ENCODE peak calls at places on chromosomes 3 and 15, in four cellular contexts. T is H1, O is HepG2, F is GM12878. V is an unnamed sample.

GRCh38 chr3:70247955-70248354 is 64.5 kb downstream of the MDFIC2 start:
- DNase-seq in F (no peak), T (no peak), O (no peak), V (no peak)

GRCh38 chr15:95556866-95557225 is 773.7 kb upstream of the NR2F2 start:
- DNase-seq in O (no peak), F (no peak), T (no peak), V (peak; percentile 63)

GRCh38 chr15:52261498-52262242 is 33.9 kb downstream of the MYO5C start:
- DNase-seq in F (peak; percentile 86), T (peak; percentile 70), O (no peak), V (peak; percentile 55)

GRCh38 chr3:182671942-182672341 is 121.4 kb upstream of the ATP11B start:
- DNase-seq in F (no peak), T (no peak), O (no peak), V (no peak)

GRCh38 chr3:127174715-127175140 is 18.2 kb upstream of the PRR23E start:
- DNase-seq in F (no peak), O (no peak), T (no peak), V (no peak)

GRCh38 chr3:105982207-105982606 is 113.4 kb upstream of the CBLB start:
- DNase-seq in O (no peak), F (no peak), T (no peak), V (no peak)

GRCh38 chr3:65847947-65848346 is 190.8 kb downstream of the MAGI1 start:
- DNase-seq in O (no peak), T (no peak), F (no peak), V (no peak)

GRCh38 chr3:39343076-39343717 is 13.7 kb downstream of the CCR8 start:
- DNase-seq in T (no peak), F (no peak), O (no peak), V (no peak)

GRCh38 chr15:52020253-52021085 is 1.4 kb downstream of the MAPK6 start:
- DNase-seq in F (no peak), T (no peak), O (no peak), V (no peak)

GRCh38 chr15:76057332-76058000 is 2.3 kb upstream of the TMEM266 start:
- DNase-seq in T (no peak), F (no peak), O (peak; percentile 15), V (peak; percentile 31)

GRCh38 chr15:78422571-78423340 is 15.3 kb upstream of the IREB2 start:
- DNase-seq in T (peak; percentile 78), F (no peak), O (peak; percentile 70), V (peak; percentile 81)

GRCh38 chr3:162492446-162493081 is 996.0 kb downstream of the OTOL1 start:
- DNase-seq in F (no peak), O (no peak), T (no peak), V (no peak)

GRCh38 chr15:100918690-100919480 is at the start of gene LRRK1:
- DNase-seq in T (peak; percentile 66), F (no peak), O (no peak), V (no peak)
- TF ChIP-seq SUZ12 in T (peak; percentile 96), F (no peak), O (no peak), V (no peak)

DNA sequence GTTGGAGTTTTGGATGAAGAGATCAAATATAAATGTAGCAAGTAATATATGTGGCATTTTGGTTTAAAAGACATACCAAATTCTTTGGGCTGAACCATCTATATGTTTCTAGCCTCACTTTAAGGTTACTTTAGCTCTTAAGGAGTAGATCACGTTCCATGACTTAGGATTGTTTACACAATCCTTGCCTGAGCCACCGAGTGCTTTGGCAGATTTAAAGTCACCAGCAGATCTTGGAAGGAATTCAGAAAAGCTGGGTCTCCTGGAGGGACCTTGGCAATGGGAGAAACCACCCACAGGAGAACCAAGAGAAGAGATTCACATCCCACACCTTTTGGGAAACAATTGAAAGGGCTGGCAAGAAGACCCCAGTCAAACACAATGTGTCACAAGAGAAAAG is 54.5 kb downstream of the TM4SF18 start:
- DNase-seq in T (no peak), O (no peak), F (no peak), V (no peak)
- TF ChIP-seq SP1 in T (no peak), O (no peak), F (no peak), V (no peak)

GRCh38 chr15:90104551-90104950 is 2.3 kb upstream of the IDH2 start:
- DNase-seq in O (no peak), F (no peak), T (no peak), V (no peak)

GRCh38 chr15:90105521-90105920 is 3.3 kb upstream of the IDH2 start:
- DNase-seq in F (no peak), O (no peak), T (no peak), V (no peak)

GRCh38 chr15:90101969-90102890 is at the start of gene IDH2:
- DNase-seq in O (peak; percentile 48), F (no peak), T (peak; percentile 88), V (peak; percentile 96)

GRCh38 chr15:90101130-90101968 is 919 bp downstream of the IDH2 start:
- DNase-seq in F (no peak), T (no peak), O (no peak), V (no peak)

DNA sequence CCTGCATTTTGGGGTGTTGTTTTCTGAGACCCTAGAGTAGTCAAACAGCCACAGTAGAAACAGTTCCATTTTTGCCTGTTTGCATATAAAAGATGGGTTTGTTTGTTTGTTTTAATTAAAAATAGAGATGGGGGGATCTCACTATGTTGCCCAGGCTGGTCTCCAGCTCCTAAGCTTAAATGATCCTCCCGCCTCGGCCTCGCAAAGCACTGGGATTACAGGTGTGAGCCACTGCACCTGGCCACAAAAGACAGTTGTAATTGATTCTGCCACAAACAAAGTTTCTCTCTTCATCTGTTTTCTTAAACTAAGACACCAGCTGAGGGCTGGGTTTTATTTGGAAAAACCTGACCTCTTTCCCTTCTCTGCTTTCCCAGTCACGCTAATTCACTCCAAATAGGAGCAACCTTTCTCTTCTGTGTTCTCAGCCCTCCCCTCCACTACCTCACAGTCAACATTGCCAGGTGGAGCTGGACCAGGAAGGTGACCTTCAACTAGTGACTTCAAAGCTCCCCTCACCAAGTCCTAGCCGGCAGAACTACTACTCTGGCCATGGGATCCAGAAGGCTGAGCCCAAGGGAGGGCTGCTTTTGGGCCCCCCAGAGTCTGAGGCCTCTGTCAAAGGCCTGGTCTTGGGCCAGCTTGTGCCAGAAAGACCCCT is 1.5 kb upstream of the IDH2 start:
- DNase-seq in T (no peak), F (no peak), O (peak; percentile 60), V (no peak)
- TF ChIP-seq SUZ12 in T (no peak), F (no peak), O (no peak), V (no peak)

GRCh38 chr15:90063733-90064247 is 38.5 kb downstream of the IDH2 start:
- DNase-seq in T (no peak), O (no peak), F (no peak), V (no peak)
- TF ChIP-seq SP1 in T (no peak), O (no peak), F (no peak), V (no peak)

GRCh38 chr3:14231998-14232501 is 53.4 kb downstream of the LSM3 start:
- DNase-seq in O (no peak), T (no peak), F (no peak), V (no peak)

GRCh38 chr3:14237431-14237830 is 58.8 kb downstream of the LSM3 start:
- DNase-seq in T (no peak), O (no peak), F (no peak), V (no peak)

GRCh38 chr3:14235003-14235876 is 56.6 kb downstream of the LSM3 start:
- DNase-seq in T (no peak), F (no peak), O (no peak), V (no peak)

GRCh38 chr3:14235896-14236295 is 57.3 kb downstream of the LSM3 start:
- DNase-seq in T (no peak), O (no peak), F (no peak), V (no peak)

GRCh38 chr3:14234197-14235002 is 55.8 kb downstream of the LSM3 start:
- DNase-seq in O (peak; percentile 16), F (no peak), T (no peak), V (no peak)
- TF ChIP-seq SUZ12 in O (no peak), F (no peak), T (no peak), V (no peak)

GRCh38 chr3:172077197-172077734 is 37.9 kb downstream of the FNDC3B start:
- DNase-seq in T (no peak), F (no peak), O (no peak), V (no peak)
- TF ChIP-seq SP1 in T (no peak), F (no peak), O (no peak), V (no peak)

GRCh38 chr15:39624806-39625205 is 43.9 kb downstream of the THBS1 start:
- DNase-seq in T (no peak), F (peak; percentile 45), O (peak; percentile 50), V (no peak)
- TF ChIP-seq SUZ12 in T (no peak), F (no peak), O (no peak), V (no peak)

DNA sequence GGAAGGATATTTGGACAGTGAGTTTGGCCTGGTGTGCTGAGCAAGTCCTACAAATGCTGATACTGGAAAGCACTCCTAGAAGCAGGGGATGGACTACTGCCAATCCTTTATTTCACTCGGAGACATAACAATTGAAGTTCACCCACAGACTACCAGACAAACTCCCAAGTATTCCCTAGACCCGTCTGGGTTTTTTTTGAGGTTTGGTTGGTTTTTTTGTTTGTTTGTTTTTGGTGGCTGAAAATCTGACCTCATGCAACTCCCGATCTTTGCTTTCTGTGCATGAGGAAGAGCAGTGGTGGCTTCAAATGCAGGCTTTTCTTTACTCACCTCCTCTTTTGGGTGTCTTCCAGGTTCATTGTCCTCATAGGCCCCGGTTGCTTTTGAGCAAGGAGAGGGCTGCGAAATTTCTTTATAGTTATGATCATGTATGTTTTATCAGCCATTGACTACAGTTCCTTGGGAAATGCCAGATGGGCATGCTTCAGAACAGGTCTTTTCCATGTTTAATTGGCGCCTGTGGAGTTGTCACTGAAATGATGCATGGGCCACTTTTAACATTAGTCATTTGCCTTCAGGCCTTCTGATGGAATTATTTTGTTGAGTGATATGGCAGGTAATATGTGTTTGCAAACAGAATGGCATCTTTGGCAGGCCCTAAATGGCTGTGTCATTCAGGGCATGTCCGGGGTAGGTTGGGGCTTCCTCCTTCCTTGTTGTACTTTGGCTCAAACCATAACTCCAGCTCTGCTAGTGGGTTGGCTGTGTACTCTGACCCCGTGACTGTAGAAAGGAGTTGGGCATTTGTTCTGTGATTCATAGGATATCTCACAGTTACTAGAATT is 81.3 kb upstream of the ZBED2 start:
- DNase-seq in F (no peak), O (peak; percentile 82), T (no peak), V (no peak)
- TF ChIP-seq SP1 in F (no peak), O (no peak), T (no peak), V (no peak)

V was measured in HEK293T.